ENCODE peak calls at places on chromosomes 5 and 9, in eight cellular contexts. One of them, this sample, is unnamed.
A peak's percentile ranks its signal among the peaks of the same experiment; 100 is the strongest.

GRCh38 chr9:26744362-26744965 is 148.1 kb downstream of the CAAP1 start:
- DNase-seq in astrocyte of the spinal cord: peak; percentile 45
- DNase-seq in cardiac muscle cell: peak; percentile 54
- DNase-seq in heart right ventricle: no peak
- DNase-seq in body of pancreas: no peak
- DNase-seq in spleen: no peak
- DNase-seq in AG04450: no peak
- DNase-seq in HFF-Myc: no peak
- DNase-seq in this sample: peak; percentile 35

GRCh38 chr9:130387905-130388304 is 56.9 kb upstream of the ASS1 start:
- DNase-seq in heart right ventricle: no peak
- DNase-seq in spleen: no peak
- DNase-seq in cardiac muscle cell: no peak
- DNase-seq in body of pancreas: no peak
- DNase-seq in astrocyte of the spinal cord: no peak
- DNase-seq in AG04450: no peak
- DNase-seq in HFF-Myc: no peak
- DNase-seq in this sample: no peak

GRCh38 chr5:39106332-39106731 is 32.1 kb upstream of the RICTOR start:
- DNase-seq in astrocyte of the spinal cord: peak; percentile 36
- DNase-seq in HFF-Myc: no peak
- DNase-seq in body of pancreas: no peak
- DNase-seq in heart right ventricle: no peak
- DNase-seq in AG04450: no peak
- DNase-seq in spleen: no peak
- DNase-seq in cardiac muscle cell: peak; percentile 9
- DNase-seq in this sample: no peak

GRCh38 chr5:154430466-154430865 is 15.3 kb upstream of the SAP30L start:
- DNase-seq in spleen: no peak
- DNase-seq in AG04450: no peak
- DNase-seq in astrocyte of the spinal cord: no peak
- DNase-seq in cardiac muscle cell: no peak
- DNase-seq in heart right ventricle: no peak
- DNase-seq in body of pancreas: no peak
- DNase-seq in HFF-Myc: no peak
- DNase-seq in this sample: no peak

GRCh38 chr9:13267743-13268142 is 11.7 kb downstream of the MPDZ start:
- DNase-seq in cardiac muscle cell: peak; percentile 92
- DNase-seq in heart right ventricle: peak; percentile 10
- DNase-seq in body of pancreas: no peak
- DNase-seq in spleen: no peak
- DNase-seq in astrocyte of the spinal cord: peak; percentile 91
- DNase-seq in AG04450: no peak
- DNase-seq in HFF-Myc: no peak
- DNase-seq in this sample: peak; percentile 70

GRCh38 chr5:72599519-72600400 is 92.5 kb upstream of the ZNF366 start:
- DNase-seq in body of pancreas: no peak
- DNase-seq in heart right ventricle: no peak
- DNase-seq in HFF-Myc: no peak
- DNase-seq in cardiac muscle cell: peak; percentile 34
- DNase-seq in spleen: no peak
- DNase-seq in astrocyte of the spinal cord: peak; percentile 54
- DNase-seq in AG04450: no peak
- DNase-seq in this sample: peak; percentile 67

GRCh38 chr9:15317836-15318235 is 10.8 kb upstream of the TTC39B start:
- DNase-seq in cardiac muscle cell: peak; percentile 20
- DNase-seq in astrocyte of the spinal cord: no peak
- DNase-seq in body of pancreas: no peak
- DNase-seq in heart right ventricle: no peak
- DNase-seq in HFF-Myc: no peak
- DNase-seq in AG04450: no peak
- DNase-seq in spleen: no peak
- DNase-seq in this sample: peak; percentile 13

GRCh38 chr9:31745468-31745867 is 639.0 kb upstream of the ACO1 start:
- DNase-seq in spleen: no peak
- DNase-seq in astrocyte of the spinal cord: no peak
- DNase-seq in heart right ventricle: no peak
- DNase-seq in cardiac muscle cell: no peak
- DNase-seq in AG04450: no peak
- DNase-seq in body of pancreas: no peak
- DNase-seq in HFF-Myc: no peak
- DNase-seq in this sample: no peak

GRCh38 chr5:82911902-82912301 is 165.3 kb downstream of the TMEM167A start:
- DNase-seq in AG04450: no peak
- DNase-seq in body of pancreas: no peak
- DNase-seq in HFF-Myc: peak; percentile 14
- DNase-seq in cardiac muscle cell: no peak
- DNase-seq in heart right ventricle: no peak
- DNase-seq in astrocyte of the spinal cord: no peak
- DNase-seq in spleen: no peak
- DNase-seq in this sample: no peak

GRCh38 chr9:129136446-129137049 is 25.3 kb downstream of the PTPA start:
- DNase-seq in heart right ventricle: no peak
- DNase-seq in body of pancreas: no peak
- DNase-seq in spleen: no peak
- DNase-seq in astrocyte of the spinal cord: no peak
- DNase-seq in AG04450: no peak
- DNase-seq in cardiac muscle cell: no peak
- DNase-seq in HFF-Myc: no peak
- DNase-seq in this sample: no peak

GRCh38 chr5:68730220-68731010 is 363.4 kb upstream of the SLC30A5 start:
- DNase-seq in heart right ventricle: peak; percentile 65
- DNase-seq in AG04450: peak; percentile 33
- DNase-seq in astrocyte of the spinal cord: peak; percentile 90
- DNase-seq in body of pancreas: peak; percentile 50
- DNase-seq in cardiac muscle cell: peak; percentile 84
- DNase-seq in spleen: no peak
- DNase-seq in HFF-Myc: peak; percentile 67
- DNase-seq in this sample: peak; percentile 71

GRCh38 chr5:76363385-76364261 is 39.5 kb upstream of the IQGAP2 start:
- DNase-seq in body of pancreas: peak; percentile 76
- DNase-seq in AG04450: no peak
- DNase-seq in astrocyte of the spinal cord: no peak
- DNase-seq in spleen: no peak
- DNase-seq in cardiac muscle cell: peak; percentile 7
- DNase-seq in HFF-Myc: no peak
- DNase-seq in heart right ventricle: no peak
- DNase-seq in this sample: no peak

GRCh38 chr5:55176176-55176818 is 3.3 kb upstream of the CDC20B start:
- DNase-seq in AG04450: no peak
- DNase-seq in spleen: peak; percentile 74
- DNase-seq in HFF-Myc: no peak
- DNase-seq in body of pancreas: peak; percentile 64
- DNase-seq in cardiac muscle cell: peak; percentile 9
- DNase-seq in astrocyte of the spinal cord: no peak
- DNase-seq in heart right ventricle: no peak
- DNase-seq in this sample: no peak

GRCh38 chr9:23088932-23089364 is 642.3 kb downstream of the DMRTA1 start:
- DNase-seq in heart right ventricle: no peak
- DNase-seq in HFF-Myc: no peak
- DNase-seq in body of pancreas: no peak
- DNase-seq in cardiac muscle cell: no peak
- DNase-seq in astrocyte of the spinal cord: no peak
- DNase-seq in spleen: peak; percentile 70
- DNase-seq in AG04450: no peak
- DNase-seq in this sample: peak; percentile 1

GRCh38 chr5:135212361-135213033 is 178.5 kb upstream of the PITX1 start:
- DNase-seq in HFF-Myc: no peak
- DNase-seq in body of pancreas: no peak
- DNase-seq in spleen: peak; percentile 36
- DNase-seq in cardiac muscle cell: no peak
- DNase-seq in AG04450: no peak
- DNase-seq in astrocyte of the spinal cord: no peak
- DNase-seq in heart right ventricle: no peak
- DNase-seq in this sample: no peak

GRCh38 chr5:69368458-69369368 is 607 bp downstream of the AK6 start:
- DNase-seq in spleen: no peak
- DNase-seq in heart right ventricle: no peak
- DNase-seq in cardiac muscle cell: peak; percentile 49
- DNase-seq in body of pancreas: no peak
- DNase-seq in AG04450: peak; percentile 0
- DNase-seq in HFF-Myc: no peak
- DNase-seq in astrocyte of the spinal cord: peak; percentile 19
- DNase-seq in this sample: no peak

GRCh38 chr5:177537389-177538361 is 16.7 kb downstream of the FAM193B start:
- DNase-seq in spleen: peak; percentile 8
- DNase-seq in body of pancreas: peak; percentile 56
- DNase-seq in cardiac muscle cell: peak; percentile 90
- DNase-seq in HFF-Myc: no peak
- DNase-seq in astrocyte of the spinal cord: peak; percentile 67
- DNase-seq in AG04450: peak; percentile 76
- DNase-seq in heart right ventricle: peak; percentile 43
- DNase-seq in this sample: peak; percentile 95
- H3K4me3 ChIP-seq in spleen: no peak overlapping the region
- H3K4me3 ChIP-seq in body of pancreas: no peak overlapping the region
- H3K4me3 ChIP-seq in cardiac muscle cell: no peak overlapping the region
- H3K4me3 ChIP-seq in HFF-Myc: no peak overlapping the region
- H3K4me3 ChIP-seq in astrocyte of the spinal cord: no peak overlapping the region
- H3K4me3 ChIP-seq in AG04450: no peak overlapping the region
- H3K4me3 ChIP-seq in heart right ventricle: no peak overlapping the region
- H3K4me3 ChIP-seq in this sample: peak overlapping the region; percentile 8

DNA sequence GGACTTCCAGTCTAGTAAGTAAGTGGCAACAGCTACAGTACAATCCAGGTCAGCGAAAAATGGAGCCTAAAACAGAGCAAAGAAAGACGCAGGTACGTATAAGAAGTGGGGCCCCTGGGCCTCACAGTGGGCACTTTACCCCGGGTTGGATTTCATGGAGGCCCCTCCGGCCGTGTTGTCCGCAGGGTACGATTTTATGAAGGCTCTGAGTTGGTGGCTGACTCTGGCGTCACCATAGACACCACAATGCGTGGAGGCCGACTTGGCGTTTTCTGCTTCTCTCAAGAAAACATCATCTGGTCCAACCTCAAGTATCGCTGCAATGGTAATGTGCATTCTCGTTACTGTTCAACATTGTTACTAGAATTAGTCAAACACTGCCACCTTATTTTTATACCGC is 47.1 kb downstream of the THBS4 start:
- DNase-seq in astrocyte of the spinal cord: no peak
- DNase-seq in body of pancreas: no peak
- DNase-seq in spleen: no peak
- DNase-seq in AG04450: no peak
- DNase-seq in heart right ventricle: no peak
- DNase-seq in cardiac muscle cell: no peak
- DNase-seq in HFF-Myc: no peak
- DNase-seq in this sample: no peak
- H3K4me3 ChIP-seq in astrocyte of the spinal cord: no peak overlapping the region
- H3K4me3 ChIP-seq in body of pancreas: no peak overlapping the region
- H3K4me3 ChIP-seq in spleen: no peak overlapping the region
- H3K4me3 ChIP-seq in AG04450: no peak overlapping the region
- H3K4me3 ChIP-seq in heart right ventricle: no peak overlapping the region
- H3K4me3 ChIP-seq in cardiac muscle cell: no peak overlapping the region
- H3K4me3 ChIP-seq in HFF-Myc: no peak overlapping the region
- H3K4me3 ChIP-seq in this sample: no peak overlapping the region

DNA sequence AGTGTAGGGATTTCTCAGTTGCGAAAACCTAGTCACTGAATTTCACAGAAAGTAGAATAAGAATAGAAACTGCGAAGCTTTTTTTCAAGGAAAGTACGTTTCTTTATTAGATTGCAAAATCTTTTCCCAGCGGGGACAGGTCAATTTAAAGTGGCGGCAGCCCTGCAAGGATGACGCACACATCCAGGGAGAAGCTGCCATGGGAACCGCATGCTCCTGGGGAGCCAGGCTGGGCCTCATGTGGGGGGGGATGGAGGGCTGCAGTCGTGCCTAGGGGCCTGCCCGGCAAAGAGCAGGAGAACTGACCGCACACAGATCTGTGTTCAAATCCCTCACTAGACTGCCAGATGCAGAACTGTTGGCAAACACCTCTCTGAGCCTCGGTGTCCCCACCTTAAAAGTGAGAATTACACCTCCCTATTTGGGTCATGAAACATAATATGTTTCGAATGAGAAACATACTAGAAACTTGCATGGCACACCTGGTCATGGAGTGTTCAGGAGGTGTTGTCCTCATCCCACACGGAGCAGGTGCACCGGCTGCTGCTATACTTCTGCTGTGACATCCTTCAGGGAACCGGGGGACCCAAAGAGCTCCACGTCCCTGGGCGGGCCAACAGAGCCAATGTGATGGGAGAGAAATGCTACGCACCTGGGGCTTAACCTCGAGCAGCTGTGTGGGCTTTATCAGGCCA is 127.8 kb upstream of the PHYKPL start:
- DNase-seq in heart right ventricle: no peak
- DNase-seq in body of pancreas: no peak
- DNase-seq in astrocyte of the spinal cord: no peak
- DNase-seq in AG04450: no peak
- DNase-seq in spleen: peak; percentile 30
- DNase-seq in HFF-Myc: no peak
- DNase-seq in cardiac muscle cell: no peak
- DNase-seq in this sample: peak; percentile 25
- H3K4me3 ChIP-seq in heart right ventricle: no peak overlapping the region
- H3K4me3 ChIP-seq in body of pancreas: no peak overlapping the region
- H3K4me3 ChIP-seq in astrocyte of the spinal cord: no peak overlapping the region
- H3K4me3 ChIP-seq in AG04450: no peak overlapping the region
- H3K4me3 ChIP-seq in spleen: no peak overlapping the region
- H3K4me3 ChIP-seq in HFF-Myc: no peak overlapping the region
- H3K4me3 ChIP-seq in cardiac muscle cell: no peak overlapping the region
- H3K4me3 ChIP-seq in this sample: no peak overlapping the region

GRCh38 chr9:95058795-95059386 is 258.6 kb downstream of the FANCC start:
- DNase-seq in heart right ventricle: no peak
- DNase-seq in HFF-Myc: no peak
- DNase-seq in spleen: no peak
- DNase-seq in body of pancreas: no peak
- DNase-seq in cardiac muscle cell: no peak
- DNase-seq in AG04450: no peak
- DNase-seq in astrocyte of the spinal cord: peak; percentile 23
- DNase-seq in this sample: no peak

GRCh38 chr9:95057121-95057520 is 260.4 kb downstream of the FANCC start:
- DNase-seq in spleen: no peak
- DNase-seq in heart right ventricle: no peak
- DNase-seq in HFF-Myc: no peak
- DNase-seq in body of pancreas: no peak
- DNase-seq in astrocyte of the spinal cord: peak; percentile 42
- DNase-seq in cardiac muscle cell: no peak
- DNase-seq in AG04450: peak; percentile 67
- DNase-seq in this sample: no peak

GRCh38 chr9:95060246-95060645 is 257.3 kb downstream of the FANCC start:
- DNase-seq in cardiac muscle cell: no peak
- DNase-seq in astrocyte of the spinal cord: no peak
- DNase-seq in spleen: no peak
- DNase-seq in AG04450: no peak
- DNase-seq in heart right ventricle: no peak
- DNase-seq in body of pancreas: no peak
- DNase-seq in HFF-Myc: no peak
- DNase-seq in this sample: no peak

GRCh38 chr9:95055851-95056551 is 261.5 kb downstream of the FANCC start:
- DNase-seq in AG04450: peak; percentile 60
- DNase-seq in astrocyte of the spinal cord: peak; percentile 65
- DNase-seq in cardiac muscle cell: peak; percentile 61
- DNase-seq in body of pancreas: no peak
- DNase-seq in spleen: no peak
- DNase-seq in heart right ventricle: peak; percentile 64
- DNase-seq in HFF-Myc: no peak
- DNase-seq in this sample: peak; percentile 68

GRCh38 chr9:95058121-95058785 is 259.3 kb downstream of the FANCC start:
- DNase-seq in heart right ventricle: no peak
- DNase-seq in AG04450: no peak
- DNase-seq in astrocyte of the spinal cord: no peak
- DNase-seq in HFF-Myc: no peak
- DNase-seq in spleen: no peak
- DNase-seq in cardiac muscle cell: no peak
- DNase-seq in body of pancreas: no peak
- DNase-seq in this sample: no peak
- H3K4me3 ChIP-seq in heart right ventricle: no peak overlapping the region
- H3K4me3 ChIP-seq in AG04450: no peak overlapping the region
- H3K4me3 ChIP-seq in astrocyte of the spinal cord: no peak overlapping the region
- H3K4me3 ChIP-seq in HFF-Myc: no peak overlapping the region
- H3K4me3 ChIP-seq in spleen: no peak overlapping the region
- H3K4me3 ChIP-seq in cardiac muscle cell: no peak overlapping the region
- H3K4me3 ChIP-seq in body of pancreas: no peak overlapping the region
- H3K4me3 ChIP-seq in this sample: no peak overlapping the region

This sample was measured in AG10803.